ENCODE peak calls at places on chromosomes 12 and 14, in five cellular contexts. A is H4, G is GM23338, F is endothelial cell, H is ACHN. E is an unnamed sample.

GRCh38 chr14:77424862-77425261 is 1.5 kb upstream of the NOXRED1 start:
- DNase-seq in A (no peak), G (peak), F (no peak), H (no peak), E (no peak)

GRCh38 chr12:89949457-89950195 is 241.0 kb upstream of the ATP2B1 start:
- DNase-seq in A (peak), G (peak), F (peak), H (no peak), E (peak)

GRCh38 chr14:76595266-76595665 is 166.0 kb upstream of the VASH1 start:
- DNase-seq in A (no peak), G (no peak), F (no peak), H (no peak), E (no peak)

GRCh38 chr12:106919910-106920544 is 35.7 kb upstream of the TMEM263 start:
- DNase-seq in A (peak), G (peak), F (peak), H (peak), E (peak)

GRCh38 chr12:78037707-78038106 is 207.0 kb downstream of the NAV3 start:
- DNase-seq in A (no peak), G (peak), F (no peak), H (no peak), E (no peak)

GRCh38 chr12:51922146-51922545 is 14.8 kb downstream of the ACVRL1 start:
- DNase-seq in A (no peak), G (no peak), F (no peak), H (no peak), E (no peak)

GRCh38 chr12:50627491-50627890 is 122.7 kb downstream of the DIP2B start:
- DNase-seq in A (no peak), G (no peak), F (no peak), H (no peak), E (peak)

GRCh38 chr14:89418976-89419375 is 1.9 kb upstream of the FOXN3 start:
- DNase-seq in A (no peak), G (no peak), F (no peak), H (no peak), E (no peak)